ENCODE peak calls at places on chromosomes 7 and 10, in five cellular contexts. One of them, this sample, is unnamed.

GRCh38 chr7:99001482-99002145 is 123.3 kb downstream of the TRRAP start:
- DNase-seq in HepG2: no peak
- DNase-seq in stomach: no peak
- DNase-seq in tibial artery: no peak
- DNase-seq in H1: no peak
- DNase-seq in this sample: no peak

GRCh38 chr10:120746016-120746755 is 105.0 kb upstream of the WDR11 start:
- DNase-seq in H1: no peak
- DNase-seq in stomach: no peak
- DNase-seq in HepG2: no peak
- DNase-seq in tibial artery: no peak
- DNase-seq in this sample: no peak

GRCh38 chr7:41911792-41912191 is 208.9 kb upstream of the INHBA start:
- DNase-seq in tibial artery: no peak
- DNase-seq in H1: no peak
- DNase-seq in stomach: no peak
- DNase-seq in HepG2: no peak
- DNase-seq in this sample: no peak

GRCh38 chr10:33542747-33543505 is 208.5 kb upstream of the NRP1 start:
- DNase-seq in HepG2: no peak
- DNase-seq in H1: no peak
- DNase-seq in tibial artery: no peak
- DNase-seq in stomach: no peak
- DNase-seq in this sample: no peak

GRCh38 chr7:115097175-115097671 is 175.3 kb downstream of the MDFIC start:
- DNase-seq in HepG2: peak; percentile 15
- DNase-seq in stomach: no peak
- DNase-seq in H1: no peak
- DNase-seq in tibial artery: no peak
- DNase-seq in this sample: no peak

GRCh38 chr7:71752171-71752935 is 620.4 kb downstream of the GALNT17 start:
- DNase-seq in tibial artery: no peak
- DNase-seq in HepG2: peak; percentile 4
- DNase-seq in stomach: peak; percentile 66
- DNase-seq in H1: peak; percentile 53
- DNase-seq in this sample: no peak

GRCh38 chr10:24824124-24824523 is 100.4 kb upstream of the ARHGAP21 start:
- DNase-seq in tibial artery: no peak
- DNase-seq in H1: no peak
- DNase-seq in stomach: no peak
- DNase-seq in HepG2: no peak
- DNase-seq in this sample: no peak

GRCh38 chr7:25712500-25712899 is 439.5 kb upstream of the NFE2L3 start:
- DNase-seq in tibial artery: no peak
- DNase-seq in H1: no peak
- DNase-seq in HepG2: no peak
- DNase-seq in stomach: no peak
- DNase-seq in this sample: no peak

GRCh38 chr7:47991741-47992311 is 12.4 kb upstream of the HUS1 start:
- DNase-seq in tibial artery: peak; percentile 90
- DNase-seq in HepG2: peak; percentile 63
- DNase-seq in H1: peak; percentile 69
- DNase-seq in stomach: peak; percentile 77
- DNase-seq in this sample: peak; percentile 89

GRCh38 chr7:34491899-34492298 is 166.1 kb upstream of the NPSR1 start:
- DNase-seq in stomach: no peak
- DNase-seq in tibial artery: no peak
- DNase-seq in H1: no peak
- DNase-seq in HepG2: no peak
- DNase-seq in this sample: no peak

GRCh38 chr7:498678-499641 is 20.7 kb downstream of the PDGFA start:
- DNase-seq in H1: no peak
- DNase-seq in HepG2: no peak
- DNase-seq in tibial artery: peak; percentile 41
- DNase-seq in stomach: peak; percentile 84
- DNase-seq in this sample: no peak

GRCh38 chr10:59276928-59277327 is 85.4 kb downstream of the FAM13C start:
- DNase-seq in stomach: no peak
- DNase-seq in tibial artery: no peak
- DNase-seq in HepG2: no peak
- DNase-seq in H1: no peak
- DNase-seq in this sample: no peak

GRCh38 chr10:44715081-44715480 is 196.1 kb upstream of the TMEM72 start:
- DNase-seq in HepG2: no peak
- DNase-seq in tibial artery: no peak
- DNase-seq in H1: no peak
- DNase-seq in stomach: no peak
- DNase-seq in this sample: no peak

GRCh38 chr10:113524539-113525490 is 28.0 kb upstream of the HABP2 start:
- DNase-seq in stomach: peak; percentile 17
- DNase-seq in tibial artery: no peak
- DNase-seq in HepG2: no peak
- DNase-seq in H1: no peak
- DNase-seq in this sample: no peak

GRCh38 chr10:119343001-119343601 is 135.7 kb downstream of the GRK5 start:
- DNase-seq in stomach: no peak
- DNase-seq in tibial artery: no peak
- DNase-seq in HepG2: no peak
- DNase-seq in H1: no peak
- DNase-seq in this sample: no peak

GRCh38 chr10:125375210-125375609 is 214.8 kb upstream of the CTBP2 start:
- DNase-seq in tibial artery: no peak
- DNase-seq in stomach: no peak
- DNase-seq in H1: no peak
- DNase-seq in HepG2: no peak
- DNase-seq in this sample: peak; percentile 16

GRCh38 chr7:128407751-128408708 is 1.8 kb downstream of the IMPDH1 start:
- DNase-seq in HepG2: no peak
- DNase-seq in tibial artery: no peak
- DNase-seq in H1: no peak
- DNase-seq in stomach: no peak
- DNase-seq in this sample: no peak

GRCh38 chr10:126247454-126247975 is 140.8 kb downstream of the ADAM12 start:
- DNase-seq in tibial artery: peak; percentile 90
- DNase-seq in HepG2: no peak
- DNase-seq in H1: peak; percentile 27
- DNase-seq in stomach: peak; percentile 32
- DNase-seq in this sample: peak; percentile 2

GRCh38 chr7:116574025-116574822 is 49.4 kb downstream of the CAV1 start:
- DNase-seq in tibial artery: no peak
- DNase-seq in H1: no peak
- DNase-seq in stomach: no peak
- DNase-seq in HepG2: no peak
- DNase-seq in this sample: peak; percentile 57

GRCh38 chr7:116575853-116576252 is 51.0 kb downstream of the CAV1 start:
- DNase-seq in HepG2: no peak
- DNase-seq in tibial artery: no peak
- DNase-seq in stomach: no peak
- DNase-seq in H1: no peak
- DNase-seq in this sample: no peak

GRCh38 chr7:116578526-116578925 is 53.7 kb downstream of the CAV1 start:
- DNase-seq in tibial artery: no peak
- DNase-seq in stomach: no peak
- DNase-seq in H1: no peak
- DNase-seq in HepG2: no peak
- DNase-seq in this sample: no peak

GRCh38 chr7:116577320-116577871 is 52.6 kb downstream of the CAV1 start:
- DNase-seq in tibial artery: no peak
- DNase-seq in stomach: no peak
- DNase-seq in HepG2: no peak
- DNase-seq in H1: no peak
- DNase-seq in this sample: no peak

GRCh38 chr7:116576350-116577319 is 51.8 kb downstream of the CAV1 start:
- DNase-seq in stomach: no peak
- DNase-seq in tibial artery: peak; percentile 60
- DNase-seq in H1: no peak
- DNase-seq in HepG2: no peak
- DNase-seq in this sample: no peak
- H3K4me3 ChIP-seq in stomach: no peak overlapping the region
- H3K4me3 ChIP-seq in tibial artery: no peak overlapping the region
- H3K4me3 ChIP-seq in H1: no peak overlapping the region
- H3K4me3 ChIP-seq in HepG2: no peak overlapping the region
- H3K4me3 ChIP-seq in this sample: no peak overlapping the region

GRCh38 chr10:71845410-71846406 is 5.3 kb downstream of the PSAP start:
- DNase-seq in stomach: no peak
- DNase-seq in HepG2: no peak
- DNase-seq in tibial artery: no peak
- DNase-seq in H1: no peak
- DNase-seq in this sample: no peak
- H3K27ac ChIP-seq in stomach: peak overlapping the region; percentile 43
- H3K27ac ChIP-seq in HepG2: peak overlapping the region; percentile 16
- H3K27ac ChIP-seq in tibial artery: no peak overlapping the region
- H3K27ac ChIP-seq in H1: no peak overlapping the region
- H3K27ac ChIP-seq in this sample: no peak overlapping the region

DNA sequence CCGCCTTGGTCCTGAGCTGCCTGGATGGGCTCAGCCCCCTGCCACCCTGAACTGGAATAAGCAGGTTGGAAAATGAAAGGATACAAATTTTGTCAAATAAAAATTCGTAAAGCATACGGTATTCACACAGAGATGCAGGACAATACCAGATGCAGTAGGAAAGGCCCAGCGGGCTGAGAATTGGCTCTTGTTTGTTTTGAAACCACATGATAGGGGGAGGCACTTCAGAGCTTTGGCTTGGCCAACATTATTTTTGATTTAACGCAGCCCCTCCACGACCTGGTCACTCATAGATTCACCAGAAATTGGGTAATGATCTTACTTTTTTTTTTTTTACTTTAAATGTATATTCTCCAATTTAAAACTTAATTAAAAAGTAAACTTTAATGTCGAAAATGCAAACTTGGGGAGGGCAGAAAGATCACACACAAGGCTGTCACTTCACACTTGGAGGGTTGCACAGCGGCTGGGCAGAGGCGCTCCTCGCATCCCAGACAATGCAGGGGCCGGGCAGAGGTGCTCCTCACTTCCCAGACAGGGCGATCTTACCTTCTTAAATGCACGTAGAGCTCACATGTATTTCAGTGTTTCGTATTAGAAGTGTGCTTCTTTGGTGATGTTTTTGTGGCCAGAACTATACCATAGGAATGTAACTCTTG is 17.8 kb upstream of the INSIG1 start:
- DNase-seq in tibial artery: no peak
- DNase-seq in HepG2: no peak
- DNase-seq in H1: no peak
- DNase-seq in stomach: no peak
- DNase-seq in this sample: no peak
- H3K36me3 ChIP-seq in tibial artery: no peaks in the 10 kb centered on the region
- H3K36me3 ChIP-seq in HepG2: no peaks in the 10 kb centered on the region
- H3K36me3 ChIP-seq in H1: no peaks in the 10 kb centered on the region
- H3K36me3 ChIP-seq in stomach: no peaks in the 10 kb centered on the region
- H3K36me3 ChIP-seq in this sample: no peaks in the 10 kb centered on the region

DNA sequence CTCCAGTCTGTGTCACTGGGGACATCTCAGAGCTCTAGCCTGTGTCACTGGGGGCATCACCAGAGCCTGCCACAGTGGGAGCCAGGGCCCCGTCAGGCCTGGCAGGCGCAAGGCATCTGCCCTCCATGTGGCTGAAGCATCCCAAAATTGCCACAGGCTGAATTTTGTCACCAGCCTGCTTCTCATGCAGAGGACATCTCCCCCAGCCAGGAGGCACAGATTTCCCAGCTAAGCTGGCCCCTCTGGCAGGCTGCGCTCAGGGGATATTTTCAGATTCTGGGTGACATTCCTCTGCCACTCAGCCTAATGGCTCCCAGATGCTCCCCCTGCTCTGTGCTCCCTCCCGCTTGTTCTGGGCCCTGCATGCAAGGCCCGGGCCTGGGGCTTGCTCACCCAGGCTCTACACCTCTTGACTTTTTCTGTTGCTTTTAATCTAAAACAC is 64.6 kb downstream of the COL13A1 start:
- DNase-seq in HepG2: no peak
- DNase-seq in H1: no peak
- DNase-seq in stomach: no peak
- DNase-seq in tibial artery: no peak
- DNase-seq in this sample: no peak
- H3K4me3 ChIP-seq in HepG2: no peak overlapping the region
- H3K4me3 ChIP-seq in H1: peak overlapping the region; percentile 19
- H3K4me3 ChIP-seq in stomach: no peak overlapping the region
- H3K4me3 ChIP-seq in tibial artery: peak overlapping the region; percentile 51
- H3K4me3 ChIP-seq in this sample: no peak overlapping the region

GRCh38 chr7:100585511-100586265 is at the start of gene LRCH4:
- DNase-seq in tibial artery: no peak
- DNase-seq in HepG2: no peak
- DNase-seq in stomach: peak; percentile 73
- DNase-seq in H1: no peak
- DNase-seq in this sample: peak; percentile 80
- H3K27ac ChIP-seq in tibial artery: peak within 1 kb of the TSS; percentile 90
- H3K27ac ChIP-seq in HepG2: peak within 1 kb of the TSS; percentile 81
- H3K27ac ChIP-seq in stomach: peak within 1 kb of the TSS; percentile 99
- H3K27ac ChIP-seq in H1: peak within 1 kb of the TSS; percentile 86
- H3K27ac ChIP-seq in this sample: peak within 1 kb of the TSS; percentile 98

DNA sequence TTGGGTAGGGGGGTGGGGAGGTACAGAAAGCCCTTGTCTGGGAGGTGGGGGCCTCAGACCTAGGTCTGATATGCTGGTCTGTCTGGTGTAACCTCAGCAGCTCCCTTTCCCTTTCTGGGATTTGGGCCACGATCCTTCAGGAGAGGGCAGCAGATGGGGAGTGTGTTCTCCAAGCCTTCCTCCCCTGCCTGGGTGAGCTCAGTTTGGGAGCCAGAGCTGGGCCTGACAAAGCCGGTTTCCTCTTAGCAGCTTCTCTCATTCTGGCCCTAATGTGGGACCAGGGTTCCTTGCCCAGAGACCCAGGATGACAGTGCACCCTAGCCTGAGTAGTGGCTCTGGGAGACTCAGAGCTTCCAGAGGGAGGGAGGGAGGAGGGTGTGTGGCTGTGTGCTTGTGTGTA is 96.3 kb downstream of the ZMIZ1 start:
- DNase-seq in H1: no peak
- DNase-seq in tibial artery: no peak
- DNase-seq in HepG2: no peak
- DNase-seq in stomach: no peak
- DNase-seq in this sample: no peak
- H3K36me3 ChIP-seq in H1: no peaks in the 10 kb centered on the region
- H3K36me3 ChIP-seq in tibial artery: peaks cover 29% of the 10 kb centered on the region
- H3K36me3 ChIP-seq in HepG2: peaks cover 93% of the 10 kb centered on the region
- H3K36me3 ChIP-seq in stomach: peaks cover 35% of the 10 kb centered on the region
- H3K36me3 ChIP-seq in this sample: peaks cover 1% of the 10 kb centered on the region

DNA sequence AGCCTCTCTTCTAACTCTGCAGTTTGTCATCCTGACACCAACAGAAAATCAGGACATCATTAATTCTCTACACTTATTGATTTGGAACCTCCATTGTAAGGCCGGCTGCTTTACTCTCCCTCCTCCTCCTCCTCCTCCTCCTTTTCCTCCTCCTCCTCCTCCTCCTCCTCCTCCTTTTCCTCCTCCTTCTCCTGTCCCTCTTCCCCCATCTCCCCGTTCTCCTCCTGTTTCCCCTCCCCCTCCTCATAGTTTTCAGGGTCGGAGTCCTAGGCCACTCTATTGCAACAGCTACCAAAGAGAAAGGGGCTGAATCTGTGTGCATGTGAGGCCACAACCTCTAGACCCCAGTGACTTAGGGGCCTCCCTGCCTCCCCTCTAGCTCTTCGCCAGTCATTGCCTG is 136.1 kb downstream of the HECW1 start:
- DNase-seq in tibial artery: no peak
- DNase-seq in H1: no peak
- DNase-seq in HepG2: no peak
- DNase-seq in stomach: no peak
- DNase-seq in this sample: no peak
- H3K4me3 ChIP-seq in tibial artery: no peak overlapping the region
- H3K4me3 ChIP-seq in H1: no peak overlapping the region
- H3K4me3 ChIP-seq in HepG2: no peak overlapping the region
- H3K4me3 ChIP-seq in stomach: peak overlapping the region; percentile 4
- H3K4me3 ChIP-seq in this sample: no peak overlapping the region